ENCODE peak calls at places on chromosomes 16 and 17, in seven cellular contexts. J, M, D, N, W, E and T are unnamed samples.

GRCh38 chr17:37067555-37068111 is 118.9 kb downstream of the AATF start:
- DNase-seq in E (peak), N (peak), M (peak), W (no peak), J (no peak), D (peak), T (no peak)

GRCh38 chr17:27402943-27403342 is 53.3 kb upstream of the KSR1 start:
- DNase-seq in W (no peak), M (no peak), N (no peak), D (no peak), J (no peak), E (no peak), T (no peak)

GRCh38 chr17:63479495-63480184 is 2.8 kb downstream of the ACE start:
- DNase-seq in N (no peak), J (no peak), W (no peak), M (no peak), D (no peak), E (no peak), T (no peak)

GRCh38 chr16:17305694-17306093 is 165.1 kb downstream of the XYLT1 start:
- DNase-seq in J (no peak), M (no peak), E (no peak), D (no peak), N (no peak), W (peak), T (no peak)

GRCh38 chr17:43169561-43170139 is 1.4 kb upstream of the NBR1 start:
- DNase-seq in N (peak), W (no peak), E (peak), J (no peak), M (peak), D (no peak), T (peak)

GRCh38 chr16:87701505-87701921 is 64.3 kb downstream of the KLHDC4 start:
- DNase-seq in E (no peak), N (no peak), W (no peak), D (no peak), M (no peak), J (no peak), T (no peak)

GRCh38 chr17:40056379-40057005 is 2.3 kb upstream of the MED24 start:
- DNase-seq in J (no peak), E (no peak), N (no peak), D (no peak), M (no peak), W (no peak), T (no peak)

GRCh38 chr17:32285286-32285685 is 19.7 kb downstream of the RHBDL3 start:
- DNase-seq in W (no peak), N (no peak), E (no peak), M (no peak), D (no peak), J (no peak), T (no peak)

GRCh38 chr17:64354824-64355535 is 35.7 kb downstream of the PECAM1 start:
- DNase-seq in N (peak), J (no peak), M (no peak), W (no peak), D (no peak), E (no peak), T (no peak)

GRCh38 chr17:19020016-19020415 is 15.5 kb upstream of the FAM83G start:
- DNase-seq in N (no peak), J (no peak), W (no peak), M (no peak), D (no peak), E (no peak), T (no peak)

GRCh38 chr16:30457256-30457655 is 11.6 kb upstream of the SEPHS2 start:
- DNase-seq in M (no peak), W (no peak), D (no peak), J (no peak), N (no peak), E (no peak), T (no peak)

GRCh38 chr17:4679652-4680051 is 24.3 kb downstream of the PELP1 start:
- DNase-seq in N (peak), D (peak), M (peak), J (no peak), E (no peak), W (no peak), T (no peak)

GRCh38 chr16:1102921-1103648 is 7.0 kb upstream of the C1QTNF8 start:
- DNase-seq in N (no peak), W (no peak), M (peak), J (peak), E (no peak), D (no peak), T (peak)

GRCh38 chr17:1462164-1463112 is 6.4 kb upstream of the CRK start:
- DNase-seq in M (no peak), E (no peak), D (no peak), N (no peak), W (no peak), J (no peak), T (no peak)

GRCh38 chr16:18797746-18798145 is 3.6 kb downstream of the ARL6IP1 start:
- DNase-seq in J (no peak), M (no peak), D (no peak), W (no peak), N (no peak), E (no peak), T (no peak)

GRCh38 chr17:45320931-45321461 is 4.2 kb upstream of the MAP3K14 start:
- DNase-seq in W (no peak), M (peak), E (no peak), D (peak), J (no peak), N (peak), T (peak)

GRCh38 chr17:67658265-67658664 is 59.5 kb upstream of the NOL11 start:
- DNase-seq in J (no peak), N (no peak), D (no peak), W (no peak), E (no peak), M (no peak), T (no peak)

GRCh38 chr17:55607736-55608341 is 96.6 kb upstream of the SMIM36 start:
- DNase-seq in J (no peak), W (no peak), M (peak), D (no peak), E (no peak), N (peak), T (no peak)

GRCh38 chr16:31440511-31441184 is 1.9 kb downstream of the ZNF843 start:
- DNase-seq in E (no peak), N (no peak), W (no peak), J (no peak), D (no peak), M (no peak), T (no peak)

GRCh38 chr17:40173091-40173777 is 4.0 kb upstream of the RAPGEFL1 start:
- DNase-seq in M (no peak), E (peak), J (no peak), W (no peak), N (no peak), D (no peak), T (no peak)

GRCh38 chr16:593406-593805 is 3.5 kb downstream of the RAB40C start:
- DNase-seq in N (no peak), W (no peak), J (no peak), M (no peak), E (no peak), D (no peak), T (no peak)

GRCh38 chr17:78706271-78706915 is 75.7 kb downstream of the CYTH1 start:
- DNase-seq in W (peak), E (no peak), D (no peak), J (no peak), M (peak), N (peak), T (no peak)

GRCh38 chr17:76076765-76077581 is 2.0 kb upstream of the ZACN start:
- DNase-seq in M (no peak), N (peak), E (no peak), W (no peak), J (peak), D (no peak), T (no peak)

DNA sequence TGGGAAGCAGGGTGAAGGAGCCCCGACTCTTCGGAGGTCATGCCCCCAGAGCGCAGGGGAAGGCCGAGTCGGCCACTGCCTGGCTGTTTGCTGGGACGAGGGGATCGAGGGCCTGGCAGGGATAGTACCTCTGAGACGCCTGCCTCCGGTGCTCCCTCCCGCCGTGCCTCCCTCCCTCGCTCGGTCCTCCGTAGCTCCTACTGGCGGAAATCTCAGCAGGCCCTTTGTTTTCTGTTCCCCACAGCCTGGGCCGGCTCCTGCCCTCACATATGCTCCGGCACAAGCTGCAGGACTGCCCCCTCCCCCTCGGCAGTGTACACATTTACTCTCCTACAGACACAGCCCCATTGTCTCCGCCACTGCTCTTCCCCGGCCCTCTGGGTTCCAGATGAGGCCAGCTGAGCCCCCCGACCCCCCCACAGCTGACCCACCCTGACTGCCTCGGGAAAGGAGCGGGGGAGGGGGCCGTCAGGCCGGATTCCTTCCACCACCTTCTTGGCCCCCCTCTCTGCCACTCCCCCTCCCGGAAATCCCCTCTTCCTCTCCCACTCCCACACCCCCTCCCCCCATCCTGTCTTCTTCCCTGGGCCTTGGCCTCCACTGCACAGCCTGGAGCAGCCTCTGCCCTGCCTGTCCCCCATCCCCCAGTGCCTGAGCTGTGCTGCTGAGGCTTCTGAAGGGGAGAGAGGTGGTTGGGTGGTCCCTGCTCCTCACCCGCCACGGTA is 1.4 kb downstream of the TRAF4 start:
- DNase-seq in E (peak), M (no peak), N (peak), W (no peak), J (peak), D (no peak), T (peak)
- TF ChIP-seq CEBPB in E (no peak), M (no peak), N (no peak), W (no peak), J (no peak), D (no peak), T (no peak)

GRCh38 chr16:89025636-89026035 is 48.6 kb upstream of the CBFA2T3 start:
- DNase-seq in J (no peak), E (no peak), N (no peak), M (no peak), W (no peak), D (no peak), T (no peak)

GRCh38 chr16:89026121-89026612 is 49.2 kb upstream of the CBFA2T3 start:
- DNase-seq in D (peak), W (peak), J (no peak), N (no peak), M (no peak), E (no peak), T (peak)

GRCh38 chr16:89023621-89024511 is 46.9 kb upstream of the CBFA2T3 start:
- DNase-seq in M (no peak), N (no peak), E (no peak), D (no peak), W (no peak), J (no peak), T (no peak)

GRCh38 chr16:89023151-89023551 is 46.1 kb upstream of the CBFA2T3 start:
- DNase-seq in D (no peak), W (no peak), J (no peak), N (no peak), M (no peak), E (no peak), T (no peak)

DNA sequence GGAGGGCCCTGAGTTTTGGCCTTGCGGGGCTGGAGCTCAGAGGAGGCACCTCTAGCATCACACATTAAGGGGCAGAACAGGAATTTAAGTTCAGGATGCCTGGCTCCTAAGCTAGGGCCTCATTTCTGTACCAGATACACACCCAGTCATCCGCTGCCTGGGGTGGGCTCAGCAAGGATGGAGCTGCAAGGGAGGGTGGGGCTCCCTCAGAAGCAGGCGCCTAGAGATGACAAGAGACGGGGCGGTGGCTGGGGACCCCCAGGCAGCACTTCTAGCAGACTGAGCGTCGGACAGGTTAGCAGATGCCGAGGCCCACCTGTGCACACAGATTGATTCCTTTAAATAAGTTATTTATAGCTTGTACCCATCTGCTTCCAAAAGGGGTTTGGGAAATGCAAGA is 47.5 kb upstream of the CBFA2T3 start:
- DNase-seq in W (no peak), D (no peak), N (no peak), M (no peak), J (no peak), E (no peak), T (no peak)
- TF ChIP-seq CEBPB in W (no peak), D (no peak), N (no peak), M (no peak), J (no peak), E (no peak), T (no peak)

GRCh38 chr16:3879258-3879886 is 1.1 kb downstream of the CREBBP start:
- DNase-seq in M (no peak), E (no peak), W (no peak), J (no peak), D (no peak), N (no peak), T (peak)
- TF ChIP-seq CEBPB in M (no peak), E (no peak), W (no peak), J (no peak), D (no peak), N (no peak), T (no peak)

DNA sequence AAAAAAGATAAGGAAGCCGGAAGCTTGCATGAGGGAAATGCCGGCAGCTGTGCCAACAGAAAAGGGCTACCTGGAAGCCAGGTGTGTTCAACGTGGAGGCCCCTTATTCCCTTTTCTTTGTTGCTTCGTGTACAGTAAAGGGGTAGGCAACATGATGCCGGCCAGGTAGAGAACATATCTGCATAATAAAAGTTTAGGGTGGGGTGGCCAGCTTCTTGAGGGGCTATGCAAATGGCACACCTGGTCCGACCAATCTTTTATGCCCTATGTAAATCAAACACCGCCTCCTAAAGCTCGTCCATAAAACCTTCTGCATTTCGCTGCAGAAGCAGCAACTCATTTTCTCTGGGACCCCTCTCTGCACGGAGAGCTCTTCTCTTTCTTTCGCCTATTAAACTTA is 911.6 kb downstream of the KCNJ2 start:
- DNase-seq in N (no peak), E (no peak), W (no peak), M (no peak), J (no peak), D (no peak), T (no peak)
- TF ChIP-seq CEBPB in N (no peak), E (no peak), W (no peak), M (no peak), J (no peak), D (no peak), T (no peak)